ENCODE peak calls at places on chromosomes 5 and 9, in ten cellular contexts. Y is fibroblast of lung; U is epithelial cell of esophagus; B is endothelial cell of umbilical vein; Z is kidney epithelial cell; S is MM.1S; K is hepatocyte; R is transverse colon; I is adrenal gland; A is CD8-positive, alpha-beta T cell. E is an unnamed sample.

GRCh38 chr5:42993516-42994284 is 46.4 kb downstream of the ANXA2R start:
- DNase-seq in Y (peak; percentile 93), U (peak; percentile 67), B (peak; percentile 88), Z (no peak), S (peak; percentile 64), K (no peak), R (peak; percentile 33), I (peak; percentile 35), A (peak; percentile 84), E (no peak)

GRCh38 chr5:143318270-143318669 is 85.2 kb downstream of the NR3C1 start:
- DNase-seq in Y (no peak), U (peak; percentile 53), B (no peak), Z (no peak), S (no peak), K (no peak), R (no peak), I (no peak), A (no peak), E (no peak)

GRCh38 chr5:163569284-163569683 is 63.9 kb downstream of the MAT2B start:
- DNase-seq in Y (peak; percentile 79), U (peak; percentile 49), B (peak; percentile 46), Z (no peak), S (no peak), K (no peak), R (no peak), I (no peak), A (no peak), E (no peak)

GRCh38 chr9:122193651-122194050 is 33.9 kb downstream of the MORN5 start:
- DNase-seq in Y (no peak), U (no peak), B (no peak), Z (no peak), S (no peak), K (no peak), R (no peak), I (no peak), A (no peak), E (no peak)

GRCh38 chr5:172975289-172975688 is 8.3 kb upstream of the ATP6V0E1 start:
- DNase-seq in Y (no peak), U (no peak), B (no peak), Z (no peak), S (no peak), K (no peak), R (no peak), I (no peak), A (no peak), E (no peak)

GRCh38 chr9:134621558-134622110 is 20.0 kb upstream of the COL5A1 start:
- DNase-seq in Y (no peak), U (no peak), B (no peak), Z (no peak), S (no peak), K (no peak), R (no peak), I (no peak), A (no peak), E (no peak)

GRCh38 chr9:127858041-127858512 is 3.6 kb upstream of the ENG start:
- DNase-seq in Y (no peak), U (no peak), B (peak; percentile 70), Z (no peak), S (no peak), K (no peak), R (no peak), I (peak; percentile 54), A (no peak), E (no peak)

GRCh38 chr5:40834391-40834848 is 602 bp downstream of the RPL37 start:
- DNase-seq in Y (peak; percentile 49), U (peak; percentile 29), B (peak; percentile 68), Z (no peak), S (peak; percentile 53), K (peak; percentile 48), R (peak; percentile 29), I (peak; percentile 55), A (peak; percentile 52), E (no peak)

GRCh38 chr9:79664375-79664825 is 92.6 kb downstream of the TLE4 start:
- DNase-seq in Y (no peak), U (no peak), B (no peak), Z (no peak), S (no peak), K (no peak), R (no peak), I (no peak), A (no peak), E (no peak)

GRCh38 chr5:25009063-25009462 is 364.3 kb upstream of the CDH10 start:
- DNase-seq in Y (no peak), U (no peak), B (no peak), Z (no peak), S (no peak), K (no peak), R (no peak), I (no peak), A (no peak), E (no peak)

GRCh38 chr9:112858625-112859147 is 32.0 kb downstream of the SLC46A2 start:
- DNase-seq in Y (peak; percentile 45), U (peak; percentile 46), B (no peak), Z (no peak), S (no peak), K (no peak), R (no peak), I (peak; percentile 23), A (no peak), E (no peak)

GRCh38 chr5:52043543-52043942 is 660.3 kb downstream of the ISL1 start:
- DNase-seq in Y (no peak), U (no peak), B (no peak), Z (no peak), S (peak; percentile 75), K (no peak), R (no peak), I (no peak), A (no peak), E (no peak)

GRCh38 chr5:122751293-122751753 is 23.6 kb upstream of the SNX2 start:
- DNase-seq in Y (peak; percentile 21), U (peak; percentile 85), B (peak; percentile 84), Z (peak; percentile 88), S (no peak), K (peak; percentile 77), R (no peak), I (no peak), A (no peak), E (no peak)

GRCh38 chr5:78799254-78800017 is 150.9 kb upstream of the LHFPL2 start:
- DNase-seq in Y (peak; percentile 62), U (peak; percentile 16), B (no peak), Z (peak; percentile 21), S (no peak), K (no peak), R (no peak), I (no peak), A (no peak), E (no peak)

GRCh38 chr5:134464988-134465855 is 53.5 kb upstream of the CDKN2AIPNL start:
- DNase-seq in Y (no peak), U (no peak), B (no peak), Z (no peak), S (no peak), K (peak; percentile 7), R (no peak), I (no peak), A (no peak), E (no peak)

GRCh38 chr5:129001831-129002626 is 36.7 kb downstream of the SLC27A6 start:
- DNase-seq in Y (no peak), U (no peak), B (no peak), Z (no peak), S (no peak), K (no peak), R (no peak), I (no peak), A (no peak), E (no peak)

GRCh38 chr9:99876190-99876589 is 30.3 kb upstream of the STX17 start:
- DNase-seq in Y (no peak), U (no peak), B (no peak), Z (no peak), S (no peak), K (no peak), R (no peak), I (no peak), A (no peak), E (no peak)

DNA sequence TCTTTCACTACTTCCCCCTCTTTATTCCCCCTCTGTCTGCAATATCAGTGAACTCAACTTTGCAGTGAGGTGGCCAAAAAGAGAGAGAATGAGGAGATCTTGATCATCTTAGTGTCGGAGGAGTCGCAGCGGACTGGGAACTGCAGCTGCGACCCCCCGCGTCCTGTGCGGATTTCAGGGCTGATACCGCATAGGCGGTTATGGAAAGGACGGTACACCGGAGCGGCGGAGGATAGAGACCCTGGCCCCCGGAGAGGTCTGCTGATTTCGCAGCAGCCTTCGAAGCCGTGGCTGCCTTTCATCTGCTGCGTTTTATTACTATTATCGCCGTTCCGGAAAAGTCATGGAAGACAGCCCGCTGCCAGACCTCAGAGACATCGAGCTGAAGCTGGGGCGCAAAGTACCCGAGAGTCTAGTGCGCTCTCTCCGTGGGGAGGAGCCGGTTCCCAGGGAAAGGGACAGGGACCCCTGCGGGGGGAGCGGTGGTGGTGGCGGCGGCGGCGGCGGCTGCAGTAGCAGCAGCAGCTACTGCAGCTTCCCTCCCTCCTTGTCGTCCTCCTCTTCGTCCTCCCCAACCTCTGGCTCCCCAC is 648 bp downstream of the LURAP1L start:
- DNase-seq in Y (no peak), U (no peak), B (no peak), Z (no peak), S (peak; percentile 22), K (peak; percentile 56), R (peak; percentile 19), I (peak; percentile 27), A (no peak), E (no peak)
- H3K4me3 ChIP-seq in Y (peak overlapping the region; percentile 76), U (peak overlapping the region; percentile 88), B (peak overlapping the region; percentile 94), Z (peak overlapping the region; percentile 85), S (peak overlapping the region; percentile 63), K (peak overlapping the region; percentile 87), R (peak overlapping the region; percentile 85), I (peak overlapping the region; percentile 76), A (no peak overlapping the region), E (peak overlapping the region; percentile 88)

GRCh38 chr5:140785905-140786686 is at the start of gene PCDHA1:
- DNase-seq in Y (no peak), U (no peak), B (no peak), Z (no peak), S (no peak), K (no peak), R (no peak), I (no peak), A (no peak), E (no peak)
- TF ChIP-seq CTCF in Y (no peak), U (no peak), B (no peak), Z (no peak), S (peak; percentile 20), K (no peak), R (no peak), I (no peak), A (no peak), E (no peak)

DNA sequence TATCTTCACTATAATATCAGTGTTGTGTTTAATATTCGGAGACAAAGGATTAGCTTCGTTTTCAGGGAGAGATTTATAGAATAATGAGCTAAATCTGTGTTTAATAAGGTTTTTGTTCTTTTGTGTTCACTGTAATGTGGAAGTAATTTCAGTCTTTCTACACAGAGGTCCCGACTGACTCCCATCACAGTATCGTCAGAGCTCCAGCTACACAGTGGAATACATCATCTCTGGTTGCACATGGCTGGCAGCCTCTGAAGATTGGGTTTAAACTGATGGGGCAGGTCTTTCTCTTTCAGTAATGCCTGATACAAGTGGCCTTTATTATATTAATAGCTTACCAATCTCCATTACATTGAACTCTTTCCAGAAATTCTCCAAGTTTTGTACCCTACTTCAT is 736.7 kb upstream of the RIOK2 start:
- DNase-seq in Y (no peak), U (no peak), B (no peak), Z (no peak), S (no peak), K (no peak), R (no peak), I (no peak), A (no peak), E (no peak)
- H3K4me3 ChIP-seq in Y (no peak overlapping the region), U (no peak overlapping the region), B (no peak overlapping the region), Z (no peak overlapping the region), S (no peak overlapping the region), K (no peak overlapping the region), R (no peak overlapping the region), I (no peak overlapping the region), A (no peak overlapping the region), E (no peak overlapping the region)

GRCh38 chr5:138038826-138039225 is 5.9 kb upstream of the FAM13B start:
- DNase-seq in Y (no peak), U (no peak), B (no peak), Z (no peak), S (no peak), K (no peak), R (no peak), I (no peak), A (no peak), E (no peak)
- TF ChIP-seq CTCF in Y (no peak), U (no peak), B (no peak), Z (no peak), S (no peak), K (no peak), R (no peak), I (no peak), A (no peak), E (no peak)

E was measured in AG09309.